ENCODE peak calls at places on chromosomes 13 and 19, in eight cellular contexts. One of them, this sample, is unnamed.

GRCh38 chr13:36728006-36728405 is 54.2 kb downstream of the SERTM1 start:
- DNase-seq in choroid plexus epithelial cell: no peak
- DNase-seq in endothelial cell: no peak
- DNase-seq in progenitor cell of endocrine pancreas: no peak
- DNase-seq in activated CD8-positive, alpha-beta memory T cell treated with anti-CD3 and anti-CD28 coated beads for 1 hour: no peak
- DNase-seq in stimulated activated CD8-positive, alpha-beta memory T cell treated with anti-CD3 and anti-CD28 coated beads, Interleukin-7, amount 100 ng/mL, for 48 hours: no peak
- DNase-seq in activated T-cell treated with anti-CD3 and anti-CD28 coated beads, Interleukin-2, amount 50 U/mL, for 48 hours: no peak
- DNase-seq in lower leg skin: no peak
- DNase-seq in this sample: no peak

GRCh38 chr13:34458756-34459462 is 483.2 kb upstream of the NBEA start:
- DNase-seq in activated CD8-positive, alpha-beta memory T cell treated with anti-CD3 and anti-CD28 coated beads for 1 hour: no peak
- DNase-seq in progenitor cell of endocrine pancreas: no peak
- DNase-seq in stimulated activated CD8-positive, alpha-beta memory T cell treated with anti-CD3 and anti-CD28 coated beads, Interleukin-7, amount 100 ng/mL, for 48 hours: no peak
- DNase-seq in endothelial cell: no peak
- DNase-seq in activated T-cell treated with anti-CD3 and anti-CD28 coated beads, Interleukin-2, amount 50 U/mL, for 48 hours: no peak
- DNase-seq in choroid plexus epithelial cell: peak
- DNase-seq in lower leg skin: no peak
- DNase-seq in this sample: no peak

GRCh38 chr19:10518444-10519361 is 1.5 kb upstream of the S1PR5 start:
- DNase-seq in endothelial cell: no peak
- DNase-seq in activated CD8-positive, alpha-beta memory T cell treated with anti-CD3 and anti-CD28 coated beads for 1 hour: no peak
- DNase-seq in activated T-cell treated with anti-CD3 and anti-CD28 coated beads, Interleukin-2, amount 50 U/mL, for 48 hours: no peak
- DNase-seq in progenitor cell of endocrine pancreas: no peak
- DNase-seq in stimulated activated CD8-positive, alpha-beta memory T cell treated with anti-CD3 and anti-CD28 coated beads, Interleukin-7, amount 100 ng/mL, for 48 hours: no peak
- DNase-seq in lower leg skin: no peak
- DNase-seq in choroid plexus epithelial cell: no peak
- DNase-seq in this sample: no peak

GRCh38 chr19:18119243-18120105 is 21.9 kb downstream of the MAST3 start:
- DNase-seq in activated CD8-positive, alpha-beta memory T cell treated with anti-CD3 and anti-CD28 coated beads for 1 hour: no peak
- DNase-seq in choroid plexus epithelial cell: no peak
- DNase-seq in endothelial cell: no peak
- DNase-seq in progenitor cell of endocrine pancreas: no peak
- DNase-seq in stimulated activated CD8-positive, alpha-beta memory T cell treated with anti-CD3 and anti-CD28 coated beads, Interleukin-7, amount 100 ng/mL, for 48 hours: peak
- DNase-seq in activated T-cell treated with anti-CD3 and anti-CD28 coated beads, Interleukin-2, amount 50 U/mL, for 48 hours: peak
- DNase-seq in lower leg skin: no peak
- DNase-seq in this sample: peak

GRCh38 chr13:99380921-99381645 is 73.9 kb upstream of the GPR183 start:
- DNase-seq in stimulated activated CD8-positive, alpha-beta memory T cell treated with anti-CD3 and anti-CD28 coated beads, Interleukin-7, amount 100 ng/mL, for 48 hours: peak
- DNase-seq in choroid plexus epithelial cell: no peak
- DNase-seq in progenitor cell of endocrine pancreas: no peak
- DNase-seq in lower leg skin: peak
- DNase-seq in activated CD8-positive, alpha-beta memory T cell treated with anti-CD3 and anti-CD28 coated beads for 1 hour: no peak
- DNase-seq in endothelial cell: no peak
- DNase-seq in activated T-cell treated with anti-CD3 and anti-CD28 coated beads, Interleukin-2, amount 50 U/mL, for 48 hours: peak
- DNase-seq in this sample: no peak

GRCh38 chr19:27935669-27936068 is 1277.3 kb downstream of the UQCRFS1 start:
- DNase-seq in progenitor cell of endocrine pancreas: no peak
- DNase-seq in activated CD8-positive, alpha-beta memory T cell treated with anti-CD3 and anti-CD28 coated beads for 1 hour: no peak
- DNase-seq in endothelial cell: no peak
- DNase-seq in stimulated activated CD8-positive, alpha-beta memory T cell treated with anti-CD3 and anti-CD28 coated beads, Interleukin-7, amount 100 ng/mL, for 48 hours: no peak
- DNase-seq in activated T-cell treated with anti-CD3 and anti-CD28 coated beads, Interleukin-2, amount 50 U/mL, for 48 hours: no peak
- DNase-seq in lower leg skin: no peak
- DNase-seq in choroid plexus epithelial cell: no peak
- DNase-seq in this sample: no peak

GRCh38 chr13:80040219-80040976 is 300.5 kb downstream of the SPRY2 start:
- DNase-seq in activated T-cell treated with anti-CD3 and anti-CD28 coated beads, Interleukin-2, amount 50 U/mL, for 48 hours: no peak
- DNase-seq in progenitor cell of endocrine pancreas: no peak
- DNase-seq in lower leg skin: peak
- DNase-seq in activated CD8-positive, alpha-beta memory T cell treated with anti-CD3 and anti-CD28 coated beads for 1 hour: no peak
- DNase-seq in endothelial cell: no peak
- DNase-seq in choroid plexus epithelial cell: peak
- DNase-seq in stimulated activated CD8-positive, alpha-beta memory T cell treated with anti-CD3 and anti-CD28 coated beads, Interleukin-7, amount 100 ng/mL, for 48 hours: no peak
- DNase-seq in this sample: no peak

GRCh38 chr13:106103779-106104178 is 431.7 kb downstream of the EFNB2 start:
- DNase-seq in lower leg skin: no peak
- DNase-seq in progenitor cell of endocrine pancreas: no peak
- DNase-seq in activated T-cell treated with anti-CD3 and anti-CD28 coated beads, Interleukin-2, amount 50 U/mL, for 48 hours: no peak
- DNase-seq in stimulated activated CD8-positive, alpha-beta memory T cell treated with anti-CD3 and anti-CD28 coated beads, Interleukin-7, amount 100 ng/mL, for 48 hours: no peak
- DNase-seq in endothelial cell: no peak
- DNase-seq in choroid plexus epithelial cell: peak
- DNase-seq in activated CD8-positive, alpha-beta memory T cell treated with anti-CD3 and anti-CD28 coated beads for 1 hour: no peak
- DNase-seq in this sample: no peak

GRCh38 chr13:59099182-59099950 is 1064.4 kb downstream of the DIAPH3 start:
- DNase-seq in progenitor cell of endocrine pancreas: no peak
- DNase-seq in choroid plexus epithelial cell: peak
- DNase-seq in activated CD8-positive, alpha-beta memory T cell treated with anti-CD3 and anti-CD28 coated beads for 1 hour: no peak
- DNase-seq in lower leg skin: no peak
- DNase-seq in stimulated activated CD8-positive, alpha-beta memory T cell treated with anti-CD3 and anti-CD28 coated beads, Interleukin-7, amount 100 ng/mL, for 48 hours: no peak
- DNase-seq in activated T-cell treated with anti-CD3 and anti-CD28 coated beads, Interleukin-2, amount 50 U/mL, for 48 hours: no peak
- DNase-seq in endothelial cell: no peak
- DNase-seq in this sample: no peak

GRCh38 chr19:17075860-17076538 is 422 bp downstream of the MYO9B start:
- DNase-seq in activated T-cell treated with anti-CD3 and anti-CD28 coated beads, Interleukin-2, amount 50 U/mL, for 48 hours: peak
- DNase-seq in lower leg skin: peak
- DNase-seq in activated CD8-positive, alpha-beta memory T cell treated with anti-CD3 and anti-CD28 coated beads for 1 hour: no peak
- DNase-seq in choroid plexus epithelial cell: peak
- DNase-seq in progenitor cell of endocrine pancreas: no peak
- DNase-seq in endothelial cell: no peak
- DNase-seq in stimulated activated CD8-positive, alpha-beta memory T cell treated with anti-CD3 and anti-CD28 coated beads, Interleukin-7, amount 100 ng/mL, for 48 hours: no peak
- DNase-seq in this sample: no peak

GRCh38 chr13:41137241-41137640 is 4.6 kb upstream of the KBTBD6 start:
- DNase-seq in choroid plexus epithelial cell: no peak
- DNase-seq in activated CD8-positive, alpha-beta memory T cell treated with anti-CD3 and anti-CD28 coated beads for 1 hour: no peak
- DNase-seq in stimulated activated CD8-positive, alpha-beta memory T cell treated with anti-CD3 and anti-CD28 coated beads, Interleukin-7, amount 100 ng/mL, for 48 hours: no peak
- DNase-seq in endothelial cell: no peak
- DNase-seq in lower leg skin: no peak
- DNase-seq in activated T-cell treated with anti-CD3 and anti-CD28 coated beads, Interleukin-2, amount 50 U/mL, for 48 hours: no peak
- DNase-seq in progenitor cell of endocrine pancreas: no peak
- DNase-seq in this sample: no peak

GRCh38 chr13:99071211-99071610 is 93.3 kb upstream of the DOCK9 start:
- DNase-seq in activated CD8-positive, alpha-beta memory T cell treated with anti-CD3 and anti-CD28 coated beads for 1 hour: no peak
- DNase-seq in choroid plexus epithelial cell: no peak
- DNase-seq in endothelial cell: no peak
- DNase-seq in progenitor cell of endocrine pancreas: no peak
- DNase-seq in activated T-cell treated with anti-CD3 and anti-CD28 coated beads, Interleukin-2, amount 50 U/mL, for 48 hours: no peak
- DNase-seq in lower leg skin: no peak
- DNase-seq in stimulated activated CD8-positive, alpha-beta memory T cell treated with anti-CD3 and anti-CD28 coated beads, Interleukin-7, amount 100 ng/mL, for 48 hours: no peak
- DNase-seq in this sample: no peak

GRCh38 chr13:109840201-109840892 is 54.0 kb upstream of the IRS2 start:
- DNase-seq in endothelial cell: no peak
- DNase-seq in activated T-cell treated with anti-CD3 and anti-CD28 coated beads, Interleukin-2, amount 50 U/mL, for 48 hours: peak
- DNase-seq in activated CD8-positive, alpha-beta memory T cell treated with anti-CD3 and anti-CD28 coated beads for 1 hour: no peak
- DNase-seq in choroid plexus epithelial cell: peak
- DNase-seq in lower leg skin: no peak
- DNase-seq in stimulated activated CD8-positive, alpha-beta memory T cell treated with anti-CD3 and anti-CD28 coated beads, Interleukin-7, amount 100 ng/mL, for 48 hours: peak
- DNase-seq in progenitor cell of endocrine pancreas: no peak
- DNase-seq in this sample: no peak

GRCh38 chr19:3146677-3147100 is 10.9 kb downstream of the GNA15 start:
- DNase-seq in lower leg skin: no peak
- DNase-seq in stimulated activated CD8-positive, alpha-beta memory T cell treated with anti-CD3 and anti-CD28 coated beads, Interleukin-7, amount 100 ng/mL, for 48 hours: no peak
- DNase-seq in endothelial cell: peak
- DNase-seq in choroid plexus epithelial cell: no peak
- DNase-seq in activated CD8-positive, alpha-beta memory T cell treated with anti-CD3 and anti-CD28 coated beads for 1 hour: no peak
- DNase-seq in progenitor cell of endocrine pancreas: peak
- DNase-seq in activated T-cell treated with anti-CD3 and anti-CD28 coated beads, Interleukin-2, amount 50 U/mL, for 48 hours: peak
- DNase-seq in this sample: no peak

GRCh38 chr19:50496189-50497029 is 14.6 kb downstream of the JOSD2 start:
- DNase-seq in progenitor cell of endocrine pancreas: no peak
- DNase-seq in activated CD8-positive, alpha-beta memory T cell treated with anti-CD3 and anti-CD28 coated beads for 1 hour: no peak
- DNase-seq in activated T-cell treated with anti-CD3 and anti-CD28 coated beads, Interleukin-2, amount 50 U/mL, for 48 hours: no peak
- DNase-seq in endothelial cell: no peak
- DNase-seq in stimulated activated CD8-positive, alpha-beta memory T cell treated with anti-CD3 and anti-CD28 coated beads, Interleukin-7, amount 100 ng/mL, for 48 hours: no peak
- DNase-seq in lower leg skin: no peak
- DNase-seq in choroid plexus epithelial cell: no peak
- DNase-seq in this sample: peak

GRCh38 chr13:113090806-113091205 is 14.8 kb upstream of the F7 start:
- DNase-seq in stimulated activated CD8-positive, alpha-beta memory T cell treated with anti-CD3 and anti-CD28 coated beads, Interleukin-7, amount 100 ng/mL, for 48 hours: no peak
- DNase-seq in activated CD8-positive, alpha-beta memory T cell treated with anti-CD3 and anti-CD28 coated beads for 1 hour: no peak
- DNase-seq in progenitor cell of endocrine pancreas: no peak
- DNase-seq in lower leg skin: no peak
- DNase-seq in activated T-cell treated with anti-CD3 and anti-CD28 coated beads, Interleukin-2, amount 50 U/mL, for 48 hours: no peak
- DNase-seq in choroid plexus epithelial cell: no peak
- DNase-seq in endothelial cell: no peak
- DNase-seq in this sample: no peak

GRCh38 chr13:113897966-113898365 is 34.1 kb upstream of the GAS6 start:
- DNase-seq in stimulated activated CD8-positive, alpha-beta memory T cell treated with anti-CD3 and anti-CD28 coated beads, Interleukin-7, amount 100 ng/mL, for 48 hours: no peak
- DNase-seq in lower leg skin: no peak
- DNase-seq in activated CD8-positive, alpha-beta memory T cell treated with anti-CD3 and anti-CD28 coated beads for 1 hour: no peak
- DNase-seq in endothelial cell: no peak
- DNase-seq in choroid plexus epithelial cell: no peak
- DNase-seq in progenitor cell of endocrine pancreas: no peak
- DNase-seq in activated T-cell treated with anti-CD3 and anti-CD28 coated beads, Interleukin-2, amount 50 U/mL, for 48 hours: no peak
- DNase-seq in this sample: no peak

GRCh38 chr19:12641456-12641855 is 25.1 kb downstream of the MAN2B1 start:
- DNase-seq in activated CD8-positive, alpha-beta memory T cell treated with anti-CD3 and anti-CD28 coated beads for 1 hour: no peak
- DNase-seq in endothelial cell: no peak
- DNase-seq in activated T-cell treated with anti-CD3 and anti-CD28 coated beads, Interleukin-2, amount 50 U/mL, for 48 hours: no peak
- DNase-seq in stimulated activated CD8-positive, alpha-beta memory T cell treated with anti-CD3 and anti-CD28 coated beads, Interleukin-7, amount 100 ng/mL, for 48 hours: no peak
- DNase-seq in progenitor cell of endocrine pancreas: no peak
- DNase-seq in choroid plexus epithelial cell: no peak
- DNase-seq in lower leg skin: no peak
- DNase-seq in this sample: no peak

GRCh38 chr13:99357149-99357596 is 50.0 kb upstream of the GPR183 start:
- DNase-seq in choroid plexus epithelial cell: peak
- DNase-seq in lower leg skin: peak
- DNase-seq in activated CD8-positive, alpha-beta memory T cell treated with anti-CD3 and anti-CD28 coated beads for 1 hour: no peak
- DNase-seq in stimulated activated CD8-positive, alpha-beta memory T cell treated with anti-CD3 and anti-CD28 coated beads, Interleukin-7, amount 100 ng/mL, for 48 hours: no peak
- DNase-seq in progenitor cell of endocrine pancreas: no peak
- DNase-seq in endothelial cell: no peak
- DNase-seq in activated T-cell treated with anti-CD3 and anti-CD28 coated beads, Interleukin-2, amount 50 U/mL, for 48 hours: peak
- DNase-seq in this sample: no peak

GRCh38 chr13:85286081-85286480 is 513.1 kb downstream of the SLITRK6 start:
- DNase-seq in activated CD8-positive, alpha-beta memory T cell treated with anti-CD3 and anti-CD28 coated beads for 1 hour: no peak
- DNase-seq in endothelial cell: no peak
- DNase-seq in progenitor cell of endocrine pancreas: no peak
- DNase-seq in activated T-cell treated with anti-CD3 and anti-CD28 coated beads, Interleukin-2, amount 50 U/mL, for 48 hours: no peak
- DNase-seq in choroid plexus epithelial cell: no peak
- DNase-seq in stimulated activated CD8-positive, alpha-beta memory T cell treated with anti-CD3 and anti-CD28 coated beads, Interleukin-7, amount 100 ng/mL, for 48 hours: no peak
- DNase-seq in lower leg skin: no peak
- DNase-seq in this sample: no peak

GRCh38 chr19:53659292-53659691 is 27.5 kb downstream of the DPRX start:
- DNase-seq in activated T-cell treated with anti-CD3 and anti-CD28 coated beads, Interleukin-2, amount 50 U/mL, for 48 hours: no peak
- DNase-seq in choroid plexus epithelial cell: peak
- DNase-seq in endothelial cell: peak
- DNase-seq in activated CD8-positive, alpha-beta memory T cell treated with anti-CD3 and anti-CD28 coated beads for 1 hour: no peak
- DNase-seq in progenitor cell of endocrine pancreas: peak
- DNase-seq in stimulated activated CD8-positive, alpha-beta memory T cell treated with anti-CD3 and anti-CD28 coated beads, Interleukin-7, amount 100 ng/mL, for 48 hours: no peak
- DNase-seq in lower leg skin: peak
- DNase-seq in this sample: peak

GRCh38 chr13:76754414-76754813 is 131.8 kb downstream of the KCTD12 start:
- DNase-seq in endothelial cell: no peak
- DNase-seq in choroid plexus epithelial cell: peak
- DNase-seq in lower leg skin: no peak
- DNase-seq in activated T-cell treated with anti-CD3 and anti-CD28 coated beads, Interleukin-2, amount 50 U/mL, for 48 hours: no peak
- DNase-seq in stimulated activated CD8-positive, alpha-beta memory T cell treated with anti-CD3 and anti-CD28 coated beads, Interleukin-7, amount 100 ng/mL, for 48 hours: no peak
- DNase-seq in progenitor cell of endocrine pancreas: no peak
- DNase-seq in activated CD8-positive, alpha-beta memory T cell treated with anti-CD3 and anti-CD28 coated beads for 1 hour: no peak
- DNase-seq in this sample: no peak

GRCh38 chr13:60590775-60591174 is 193.8 kb downstream of the TDRD3 start:
- DNase-seq in choroid plexus epithelial cell: no peak
- DNase-seq in stimulated activated CD8-positive, alpha-beta memory T cell treated with anti-CD3 and anti-CD28 coated beads, Interleukin-7, amount 100 ng/mL, for 48 hours: no peak
- DNase-seq in endothelial cell: no peak
- DNase-seq in progenitor cell of endocrine pancreas: no peak
- DNase-seq in activated CD8-positive, alpha-beta memory T cell treated with anti-CD3 and anti-CD28 coated beads for 1 hour: no peak
- DNase-seq in activated T-cell treated with anti-CD3 and anti-CD28 coated beads, Interleukin-2, amount 50 U/mL, for 48 hours: no peak
- DNase-seq in lower leg skin: no peak
- DNase-seq in this sample: no peak

GRCh38 chr19:33376931-33377557 is 3.5 kb downstream of the CEBPG start:
- DNase-seq in activated T-cell treated with anti-CD3 and anti-CD28 coated beads, Interleukin-2, amount 50 U/mL, for 48 hours: no peak
- DNase-seq in choroid plexus epithelial cell: no peak
- DNase-seq in lower leg skin: no peak
- DNase-seq in stimulated activated CD8-positive, alpha-beta memory T cell treated with anti-CD3 and anti-CD28 coated beads, Interleukin-7, amount 100 ng/mL, for 48 hours: no peak
- DNase-seq in endothelial cell: no peak
- DNase-seq in activated CD8-positive, alpha-beta memory T cell treated with anti-CD3 and anti-CD28 coated beads for 1 hour: no peak
- DNase-seq in progenitor cell of endocrine pancreas: no peak
- DNase-seq in this sample: no peak

GRCh38 chr19:38733493-38734175 is 10.6 kb downstream of the CAPN12 start:
- DNase-seq in progenitor cell of endocrine pancreas: no peak
- DNase-seq in stimulated activated CD8-positive, alpha-beta memory T cell treated with anti-CD3 and anti-CD28 coated beads, Interleukin-7, amount 100 ng/mL, for 48 hours: no peak
- DNase-seq in endothelial cell: no peak
- DNase-seq in lower leg skin: peak
- DNase-seq in choroid plexus epithelial cell: no peak
- DNase-seq in activated CD8-positive, alpha-beta memory T cell treated with anti-CD3 and anti-CD28 coated beads for 1 hour: no peak
- DNase-seq in activated T-cell treated with anti-CD3 and anti-CD28 coated beads, Interleukin-2, amount 50 U/mL, for 48 hours: peak
- DNase-seq in this sample: no peak

GRCh38 chr19:43776285-43776684 is 4.5 kb downstream of the KCNN4 start:
- DNase-seq in endothelial cell: no peak
- DNase-seq in lower leg skin: no peak
- DNase-seq in stimulated activated CD8-positive, alpha-beta memory T cell treated with anti-CD3 and anti-CD28 coated beads, Interleukin-7, amount 100 ng/mL, for 48 hours: no peak
- DNase-seq in progenitor cell of endocrine pancreas: no peak
- DNase-seq in choroid plexus epithelial cell: no peak
- DNase-seq in activated CD8-positive, alpha-beta memory T cell treated with anti-CD3 and anti-CD28 coated beads for 1 hour: no peak
- DNase-seq in activated T-cell treated with anti-CD3 and anti-CD28 coated beads, Interleukin-2, amount 50 U/mL, for 48 hours: peak
- DNase-seq in this sample: no peak

GRCh38 chr13:28329395-28330158 is 165.4 kb downstream of the FLT1 start:
- DNase-seq in activated CD8-positive, alpha-beta memory T cell treated with anti-CD3 and anti-CD28 coated beads for 1 hour: no peak
- DNase-seq in endothelial cell: peak
- DNase-seq in choroid plexus epithelial cell: peak
- DNase-seq in progenitor cell of endocrine pancreas: no peak
- DNase-seq in activated T-cell treated with anti-CD3 and anti-CD28 coated beads, Interleukin-2, amount 50 U/mL, for 48 hours: no peak
- DNase-seq in lower leg skin: peak
- DNase-seq in stimulated activated CD8-positive, alpha-beta memory T cell treated with anti-CD3 and anti-CD28 coated beads, Interleukin-7, amount 100 ng/mL, for 48 hours: no peak
- DNase-seq in this sample: no peak

GRCh38 chr19:16661480-16662034 is 618 bp downstream of the TMEM38A start:
- DNase-seq in choroid plexus epithelial cell: no peak
- DNase-seq in activated T-cell treated with anti-CD3 and anti-CD28 coated beads, Interleukin-2, amount 50 U/mL, for 48 hours: peak
- DNase-seq in progenitor cell of endocrine pancreas: peak
- DNase-seq in lower leg skin: peak
- DNase-seq in stimulated activated CD8-positive, alpha-beta memory T cell treated with anti-CD3 and anti-CD28 coated beads, Interleukin-7, amount 100 ng/mL, for 48 hours: no peak
- DNase-seq in endothelial cell: no peak
- DNase-seq in activated CD8-positive, alpha-beta memory T cell treated with anti-CD3 and anti-CD28 coated beads for 1 hour: no peak
- DNase-seq in this sample: peak

GRCh38 chr13:98200211-98200878 is 23.3 kb upstream of the RNF113B start:
- DNase-seq in stimulated activated CD8-positive, alpha-beta memory T cell treated with anti-CD3 and anti-CD28 coated beads, Interleukin-7, amount 100 ng/mL, for 48 hours: no peak
- DNase-seq in activated T-cell treated with anti-CD3 and anti-CD28 coated beads, Interleukin-2, amount 50 U/mL, for 48 hours: no peak
- DNase-seq in activated CD8-positive, alpha-beta memory T cell treated with anti-CD3 and anti-CD28 coated beads for 1 hour: no peak
- DNase-seq in endothelial cell: no peak
- DNase-seq in lower leg skin: no peak
- DNase-seq in choroid plexus epithelial cell: no peak
- DNase-seq in progenitor cell of endocrine pancreas: no peak
- DNase-seq in this sample: no peak

GRCh38 chr19:50657672-50658437 is 8.6 kb downstream of the C19orf81 start:
- DNase-seq in activated CD8-positive, alpha-beta memory T cell treated with anti-CD3 and anti-CD28 coated beads for 1 hour: peak
- DNase-seq in activated T-cell treated with anti-CD3 and anti-CD28 coated beads, Interleukin-2, amount 50 U/mL, for 48 hours: peak
- DNase-seq in endothelial cell: peak
- DNase-seq in choroid plexus epithelial cell: peak
- DNase-seq in progenitor cell of endocrine pancreas: peak
- DNase-seq in lower leg skin: peak
- DNase-seq in stimulated activated CD8-positive, alpha-beta memory T cell treated with anti-CD3 and anti-CD28 coated beads, Interleukin-7, amount 100 ng/mL, for 48 hours: peak
- DNase-seq in this sample: peak

GRCh38 chr13:44267966-44268365 is 105.7 kb upstream of the SERP2 start:
- DNase-seq in stimulated activated CD8-positive, alpha-beta memory T cell treated with anti-CD3 and anti-CD28 coated beads, Interleukin-7, amount 100 ng/mL, for 48 hours: no peak
- DNase-seq in lower leg skin: no peak
- DNase-seq in activated CD8-positive, alpha-beta memory T cell treated with anti-CD3 and anti-CD28 coated beads for 1 hour: no peak
- DNase-seq in choroid plexus epithelial cell: peak
- DNase-seq in activated T-cell treated with anti-CD3 and anti-CD28 coated beads, Interleukin-2, amount 50 U/mL, for 48 hours: no peak
- DNase-seq in endothelial cell: no peak
- DNase-seq in progenitor cell of endocrine pancreas: no peak
- DNase-seq in this sample: no peak

GRCh38 chr13:36818483-36819063 is 449 bp upstream of the RFXAP start:
- DNase-seq in choroid plexus epithelial cell: no peak
- DNase-seq in lower leg skin: no peak
- DNase-seq in endothelial cell: no peak
- DNase-seq in progenitor cell of endocrine pancreas: no peak
- DNase-seq in activated T-cell treated with anti-CD3 and anti-CD28 coated beads, Interleukin-2, amount 50 U/mL, for 48 hours: no peak
- DNase-seq in stimulated activated CD8-positive, alpha-beta memory T cell treated with anti-CD3 and anti-CD28 coated beads, Interleukin-7, amount 100 ng/mL, for 48 hours: no peak
- DNase-seq in activated CD8-positive, alpha-beta memory T cell treated with anti-CD3 and anti-CD28 coated beads for 1 hour: no peak
- DNase-seq in this sample: no peak

GRCh38 chr19:36003284-36003683 is 5.3 kb downstream of the SYNE4 start:
- DNase-seq in stimulated activated CD8-positive, alpha-beta memory T cell treated with anti-CD3 and anti-CD28 coated beads, Interleukin-7, amount 100 ng/mL, for 48 hours: no peak
- DNase-seq in endothelial cell: no peak
- DNase-seq in choroid plexus epithelial cell: no peak
- DNase-seq in activated T-cell treated with anti-CD3 and anti-CD28 coated beads, Interleukin-2, amount 50 U/mL, for 48 hours: no peak
- DNase-seq in lower leg skin: no peak
- DNase-seq in progenitor cell of endocrine pancreas: no peak
- DNase-seq in activated CD8-positive, alpha-beta memory T cell treated with anti-CD3 and anti-CD28 coated beads for 1 hour: no peak
- DNase-seq in this sample: no peak

GRCh38 chr13:28582225-28582891 is 76.6 kb upstream of the POMP start:
- DNase-seq in lower leg skin: no peak
- DNase-seq in stimulated activated CD8-positive, alpha-beta memory T cell treated with anti-CD3 and anti-CD28 coated beads, Interleukin-7, amount 100 ng/mL, for 48 hours: no peak
- DNase-seq in activated T-cell treated with anti-CD3 and anti-CD28 coated beads, Interleukin-2, amount 50 U/mL, for 48 hours: peak
- DNase-seq in activated CD8-positive, alpha-beta memory T cell treated with anti-CD3 and anti-CD28 coated beads for 1 hour: no peak
- DNase-seq in endothelial cell: no peak
- DNase-seq in progenitor cell of endocrine pancreas: no peak
- DNase-seq in choroid plexus epithelial cell: peak
- DNase-seq in this sample: no peak

This sample was measured in nucleus accumbens.